ENCODE peak calls at places on chromosomes 7 and 10, in ten cellular contexts. P is upper lobe of right lung, Y is GM12865, S is cardiac muscle cell, A is transverse colon, M is HCT116, N is cardiac fibroblast, G is GM20000, C is breast epithelium, O is A549. X is an unnamed sample.
A peak's percentile ranks its signal among the peaks of the same experiment; 100 is the strongest.

GRCh38 chr7:127047521-127047920 is 205.2 kb downstream of the GRM8 start:
- DNase-seq in P (no peak), Y (no peak), S (no peak), A (no peak), M (no peak), N (no peak), G (no peak), C (no peak), O (no peak), X (no peak)

GRCh38 chr10:71713135-71714040 is 6.2 kb downstream of the C10orf105 start:
- DNase-seq in P (peak; percentile 79), Y (peak; percentile 29), S (peak; percentile 97), A (peak; percentile 69), M (no peak), N (peak; percentile 97), G (no peak), C (peak; percentile 73), O (no peak), X (no peak)

GRCh38 chr10:59508296-59508695 is 145.9 kb upstream of the FAM13C start:
- DNase-seq in P (no peak), Y (no peak), S (no peak), A (peak; percentile 70), M (peak; percentile 6), N (no peak), G (no peak), C (no peak), O (no peak), X (no peak)

GRCh38 chr10:114631678-114632417 is 26.2 kb downstream of the ABLIM1 start:
- DNase-seq in P (peak; percentile 72), Y (peak; percentile 25), S (peak; percentile 13), A (peak; percentile 57), M (no peak), N (peak; percentile 29), G (peak; percentile 38), C (no peak), O (peak; percentile 33), X (peak; percentile 71)

GRCh38 chr10:31490858-31491504 is 172.0 kb downstream of the ZEB1 start:
- DNase-seq in P (no peak), Y (peak; percentile 66), S (peak; percentile 79), A (no peak), M (peak; percentile 8), N (peak; percentile 76), G (no peak), C (no peak), O (no peak), X (peak; percentile 15)

GRCh38 chr10:130636303-130636702 is 500.1 kb downstream of the GLRX3 start:
- DNase-seq in P (no peak), Y (no peak), S (no peak), A (no peak), M (no peak), N (no peak), G (no peak), C (no peak), O (no peak), X (no peak)

GRCh38 chr10:112446855-112447691 is at the start of the genes VTI1A and ZDHHC6:
- DNase-seq in P (peak; percentile 91), Y (peak; percentile 92), S (peak; percentile 88), A (peak; percentile 88), M (peak; percentile 91), N (peak; percentile 87), G (peak; percentile 85), C (peak; percentile 83), O (peak; percentile 68), X (peak; percentile 83)

GRCh38 chr7:7996568-7996967 is 28.0 kb downstream of the GLCCI1 start:
- DNase-seq in P (no peak), Y (peak; percentile 63), S (no peak), A (no peak), M (no peak), N (no peak), G (no peak), C (no peak), O (no peak), X (no peak)

GRCh38 chr10:58063854-58064480 is 203.7 kb downstream of the IPMK start:
- DNase-seq in P (no peak), Y (no peak), S (no peak), A (peak; percentile 25), M (no peak), N (no peak), G (no peak), C (no peak), O (no peak), X (no peak)

GRCh38 chr7:158558816-158559215 is 28.8 kb downstream of the PTPRN2 start:
- DNase-seq in P (no peak), Y (no peak), S (no peak), A (no peak), M (no peak), N (no peak), G (no peak), C (no peak), O (no peak), X (no peak)

GRCh38 chr10:21702633-21703111 is 168.6 kb downstream of the MLLT10 start:
- DNase-seq in P (no peak), Y (peak; percentile 53), S (no peak), A (no peak), M (no peak), N (no peak), G (peak; percentile 37), C (no peak), O (no peak), X (no peak)

GRCh38 chr7:1811850-1812692 is 142.0 kb downstream of the ELFN1 start:
- DNase-seq in P (peak; percentile 55), Y (no peak), S (no peak), A (no peak), M (no peak), N (no peak), G (peak; percentile 61), C (no peak), O (peak; percentile 67), X (no peak)
- TF ChIP-seq CTCF in P (peak; percentile 39), Y (no peak), S (no peak), A (peak; percentile 33), M (no peak), N (no peak), G (no peak), C (no peak), O (peak; percentile 54), X (peak; percentile 38)

DNA sequence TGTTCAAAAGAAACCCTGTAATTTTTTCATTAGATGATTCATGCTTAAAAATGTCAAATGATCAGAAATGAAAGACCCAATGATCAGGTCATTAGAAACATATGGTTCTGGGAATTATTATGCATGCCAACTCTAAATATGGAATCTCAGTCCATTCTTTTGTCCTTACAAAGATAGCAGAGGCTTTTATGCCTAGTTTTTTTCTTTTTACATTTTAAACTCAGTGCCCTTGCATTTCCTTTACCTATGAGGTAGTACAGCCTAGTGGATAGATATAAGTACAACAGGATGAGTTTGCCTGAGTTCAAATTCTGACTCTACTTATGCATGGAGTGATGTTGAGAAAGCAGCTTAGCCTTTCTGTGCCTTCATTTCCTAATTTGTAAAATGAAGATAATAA is 392.9 kb downstream of the SUGCT start:
- DNase-seq in P (no peak), Y (no peak), S (no peak), A (no peak), M (no peak), N (no peak), G (no peak), C (no peak), O (no peak), X (no peak)
- TF ChIP-seq CTCF in P (no peak), Y (no peak), S (no peak), A (no peak), M (no peak), N (no peak), G (no peak), C (no peak), O (no peak), X (no peak)

DNA sequence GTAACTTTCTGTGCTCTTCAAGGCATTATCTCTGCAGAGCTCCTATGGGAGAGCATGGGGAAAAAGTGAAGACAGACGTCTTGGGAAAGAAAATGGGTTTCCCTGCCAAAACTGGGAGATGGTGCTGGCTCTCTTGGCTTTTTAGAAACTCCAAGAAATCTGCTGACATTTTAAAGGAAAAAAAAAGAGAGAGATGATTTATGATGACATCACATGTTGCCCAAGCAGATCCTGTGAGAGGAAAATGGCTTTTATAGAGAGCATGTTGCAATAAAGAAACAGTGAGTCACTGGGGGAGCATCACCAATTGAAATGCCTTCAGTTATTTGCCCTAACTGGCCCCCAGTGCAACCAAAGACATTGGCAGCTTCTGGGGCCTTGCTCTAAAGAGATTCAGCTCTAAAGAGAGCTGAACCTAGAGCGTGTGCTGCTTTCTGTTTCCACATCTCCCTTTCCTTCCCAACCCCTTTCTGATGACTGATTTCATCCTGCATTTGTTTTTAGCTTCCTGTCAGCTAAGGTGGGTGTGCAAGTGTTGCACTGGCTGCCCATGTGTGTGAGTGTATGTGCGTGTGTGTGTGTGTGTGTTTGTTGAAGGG is 37.7 kb downstream of the LRMDA start:
- DNase-seq in P (no peak), Y (no peak), S (peak; percentile 98), A (peak; percentile 13), M (no peak), N (peak; percentile 95), G (no peak), C (no peak), O (peak; percentile 59), X (no peak)
- TF ChIP-seq CTCF in P (no peak), Y (no peak), S (no peak), A (no peak), M (no peak), N (no peak), G (no peak), C (peak; percentile 17), O (no peak), X (no peak)

GRCh38 chr7:94478648-94479214 is 30.9 kb upstream of the CASD1 start:
- DNase-seq in P (no peak), Y (no peak), S (no peak), A (no peak), M (no peak), N (no peak), G (no peak), C (no peak), O (no peak), X (no peak)
- TF ChIP-seq CTCF in P (no peak), Y (no peak), S (no peak), A (no peak), M (no peak), N (no peak), G (no peak), C (no peak), O (no peak), X (no peak)

DNA sequence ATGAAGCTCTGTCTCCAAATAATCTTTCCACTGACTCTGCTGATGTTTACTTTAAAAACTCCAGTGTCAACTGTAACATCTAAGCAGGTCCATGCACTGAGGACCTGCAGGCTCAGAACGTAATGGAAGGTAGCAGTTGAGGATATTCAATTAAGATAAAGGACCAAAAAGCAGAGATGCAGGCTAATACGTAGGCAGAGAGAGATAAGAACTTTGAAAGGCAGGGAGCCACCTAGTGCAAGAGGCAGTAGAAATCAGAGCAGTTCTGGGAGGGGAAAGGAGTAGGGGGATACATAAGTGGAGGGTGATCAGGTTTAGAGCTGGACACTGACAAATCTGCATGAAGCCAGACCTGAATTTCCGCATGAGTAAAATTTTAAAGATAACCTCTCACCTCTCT is 114.5 kb upstream of the POM121L12 start:
- DNase-seq in P (no peak), Y (no peak), S (no peak), A (no peak), M (no peak), N (no peak), G (no peak), C (no peak), O (no peak), X (no peak)
- TF ChIP-seq CTCF in P (no peak), Y (no peak), S (no peak), A (no peak), M (no peak), N (no peak), G (no peak), C (no peak), O (no peak), X (no peak)

X was measured in nephron progenitor cell.